ENCODE peak calls at places on chromosomes 1 and 21, in five cellular contexts. X, H, C, F and Q are unnamed samples.

GRCh38 chr21:44780140-44780508 is 21.5 kb downstream of the UBE2G2 start:
- DNase-seq in X (no peak), H (no peak), C (no peak), F (no peak), Q (no peak)

GRCh38 chr1:153525088-153525713 is 10.6 kb downstream of the S100A6 start:
- DNase-seq in X (no peak), H (no peak), C (no peak), F (no peak), Q (no peak)

GRCh38 chr1:3881191-3881475 is 18.9 kb downstream of the C1orf174 start:
- DNase-seq in X (no peak), H (no peak), C (no peak), F (no peak), Q (no peak)

GRCh38 chr1:225771661-225772322 is 5.8 kb upstream of the SRP9 start:
- DNase-seq in X (no peak), H (no peak), C (no peak), F (no peak), Q (no peak)

GRCh38 chr21:37904879-37905278 is 11.4 kb downstream of the KCNJ6 start:
- DNase-seq in X (no peak), H (no peak), C (no peak), F (no peak), Q (no peak)

GRCh38 chr1:111320066-111320879 is 29.6 kb downstream of the CHIA start:
- DNase-seq in X (no peak), H (no peak), C (no peak), F (no peak), Q (no peak)

GRCh38 chr1:176541663-176542062 is 78.7 kb downstream of the PAPPA2 start:
- DNase-seq in X (no peak), H (no peak), C (no peak), F (no peak), Q (no peak)

GRCh38 chr1:115282825-115283224 is 55.2 kb downstream of the NGF start:
- DNase-seq in X (no peak), H (peak), C (no peak), F (no peak), Q (no peak)

GRCh38 chr1:229147086-229147485 is 123.8 kb upstream of the RAB4A start:
- DNase-seq in X (no peak), H (peak), C (no peak), F (no peak), Q (no peak)

GRCh38 chr1:23101891-23102688 is 66.6 kb downstream of the LUZP1 start:
- DNase-seq in X (no peak), H (no peak), C (no peak), F (peak), Q (no peak)

GRCh38 chr1:172670316-172670715 is 11.4 kb downstream of the FASLG start:
- DNase-seq in X (no peak), H (no peak), C (no peak), F (no peak), Q (no peak)

GRCh38 chr1:11796036-11796828 is 9.5 kb downstream of the MTHFR start:
- DNase-seq in X (no peak), H (no peak), C (no peak), F (no peak), Q (no peak)
- H3K27ac ChIP-seq in X (no peak), H (no peak), C (no peak), F (no peak), Q (no peak)

DNA sequence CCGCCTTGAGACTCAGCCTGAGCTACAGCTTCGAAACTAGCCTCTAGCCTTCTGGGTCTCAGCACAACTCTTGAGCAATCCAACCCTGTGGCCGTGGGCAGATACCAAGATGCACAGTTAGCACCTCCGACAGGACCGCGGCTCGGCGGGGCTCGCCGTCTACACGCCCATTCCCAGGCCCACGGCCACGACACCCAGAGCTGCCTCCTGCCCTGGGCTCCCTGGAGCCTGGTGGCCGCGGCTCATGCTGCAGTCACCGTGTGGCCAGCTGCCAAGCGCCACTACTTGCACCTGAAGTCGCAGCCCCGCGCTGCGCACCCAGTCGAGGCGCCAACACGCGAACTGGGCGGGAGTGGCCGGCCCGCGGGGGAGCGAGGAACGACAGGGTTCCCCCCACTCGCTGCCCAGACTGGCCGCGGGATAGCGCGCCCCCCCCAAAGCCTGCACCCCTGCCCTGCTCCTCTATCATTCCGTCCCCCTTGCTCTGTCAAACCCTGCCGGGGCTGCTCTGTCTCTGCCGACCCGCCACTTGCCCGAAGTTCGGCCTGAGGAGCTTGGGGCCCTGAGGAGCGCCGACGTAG is 729 bp upstream of the CDCA8 start:
- DNase-seq in X (peak), H (peak), C (no peak), F (no peak), Q (no peak)
- H3K27ac ChIP-seq in X (no peak), H (peak), C (peak), F (peak), Q (peak)

DNA sequence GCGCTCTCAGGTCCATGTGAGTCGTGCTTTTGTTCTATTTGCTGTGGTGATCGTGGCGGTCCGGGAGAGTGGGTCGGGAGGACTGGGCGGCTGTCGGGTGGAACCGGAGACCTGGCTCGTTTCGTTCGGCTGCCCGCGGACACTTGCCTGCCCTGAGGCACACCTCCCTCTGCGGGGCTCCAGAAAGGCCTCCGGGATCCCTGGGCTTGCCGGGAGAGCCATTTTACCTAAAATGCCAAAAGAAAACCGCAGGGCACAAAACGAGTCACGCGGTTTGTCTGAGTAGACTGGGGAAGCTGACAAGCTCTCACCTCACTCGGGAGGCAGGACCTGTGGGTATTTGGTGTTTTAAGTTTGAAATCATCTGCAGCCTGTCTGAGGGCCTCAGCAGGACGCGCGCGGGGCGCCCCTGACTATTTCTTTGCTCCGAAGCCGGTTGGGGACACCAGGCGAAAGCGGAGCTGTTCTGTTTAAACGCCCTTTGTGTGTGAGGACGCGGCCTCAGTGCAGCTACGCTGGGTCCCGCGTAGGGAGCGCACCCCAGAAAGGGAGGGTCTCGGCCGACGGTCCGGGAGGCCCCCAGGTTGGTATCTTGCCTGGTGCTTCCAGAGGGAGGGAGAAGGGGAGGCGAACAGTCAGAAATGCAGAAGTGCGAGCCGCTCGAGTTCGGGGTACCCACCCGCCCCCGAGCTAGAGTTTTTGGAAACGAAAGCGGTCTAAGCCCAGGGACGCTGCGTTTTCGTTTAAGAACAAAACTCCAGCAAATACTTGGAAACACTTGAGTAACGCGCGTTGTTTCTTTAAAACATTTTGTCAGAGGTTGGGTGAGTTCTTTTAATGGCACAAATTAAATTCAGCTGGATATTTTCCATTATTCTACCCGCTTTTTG is 996 bp downstream of the LHX8 start:
- DNase-seq in X (no peak), H (no peak), C (no peak), F (no peak), Q (no peak)
- H3K27ac ChIP-seq in X (no peak), H (no peak), C (no peak), F (no peak), Q (no peak)

GRCh38 chr1:27513958-27514357 is 24.0 kb upstream of the WASF2 start:
- DNase-seq in X (no peak), H (no peak), C (no peak), F (no peak), Q (no peak)

GRCh38 chr1:27515626-27516025 is 25.7 kb upstream of the WASF2 start:
- DNase-seq in X (no peak), H (no peak), C (no peak), F (no peak), Q (no peak)

GRCh38 chr1:27509127-27510080 is 19.4 kb upstream of the WASF2 start:
- DNase-seq in X (no peak), H (peak), C (no peak), F (no peak), Q (no peak)

GRCh38 chr1:27517305-27517704 is 27.3 kb upstream of the WASF2 start:
- DNase-seq in X (no peak), H (no peak), C (no peak), F (no peak), Q (no peak)

DNA sequence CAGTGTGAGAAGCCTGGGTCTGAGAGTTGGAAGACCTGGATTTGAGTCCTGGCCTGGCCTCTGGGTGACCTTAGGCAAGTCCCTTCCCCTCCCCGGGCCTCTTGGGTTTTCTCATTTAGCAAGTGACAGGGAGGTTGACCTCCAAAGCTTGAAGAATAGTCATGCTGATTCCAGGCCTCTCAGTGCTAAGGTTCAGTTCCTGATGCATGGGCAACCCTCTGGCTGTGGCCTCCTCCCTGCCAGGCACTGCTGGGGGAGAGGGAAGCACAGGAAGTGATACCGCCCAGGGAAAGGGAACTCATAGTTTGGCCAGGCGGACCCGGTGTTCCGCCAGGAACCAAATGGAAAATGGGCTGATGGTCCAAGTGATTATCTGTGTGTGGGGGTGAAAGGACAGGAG is 23.6 kb upstream of the WASF2 start:
- DNase-seq in X (no peak), H (no peak), C (no peak), F (no peak), Q (no peak)
- H3K27ac ChIP-seq in X (no peak), H (no peak), C (no peak), F (no peak), Q (no peak)

GRCh38 chr1:205261946-205262668 is 34.4 kb downstream of the TMCC2 start:
- DNase-seq in X (no peak), H (no peak), C (no peak), F (no peak), Q (no peak)
- H3K27ac ChIP-seq in X (no peak), H (no peak), C (no peak), F (peak), Q (peak)